ENCODE peak calls at places on chromosomes 2 and 18, in six cellular contexts. One of them, this sample, is unnamed.

GRCh38 chr2:135226961-135227360 is 174.9 kb downstream of the RAB3GAP1 start:
- DNase-seq in fibroblast of the aortic adventitia: peak; percentile 19
- DNase-seq in gastrocnemius medialis: no peak
- DNase-seq in transverse colon: no peak
- DNase-seq in GM23248: peak; percentile 65
- DNase-seq in pancreas: no peak
- DNase-seq in this sample: no peak

GRCh38 chr18:5892772-5893431 is 2.4 kb downstream of the TMEM200C start:
- DNase-seq in fibroblast of the aortic adventitia: no peak
- DNase-seq in gastrocnemius medialis: no peak
- DNase-seq in transverse colon: no peak
- DNase-seq in GM23248: no peak
- DNase-seq in pancreas: no peak
- DNase-seq in this sample: no peak

GRCh38 chr2:39524061-39524460 is 87.0 kb upstream of the MAP4K3 start:
- DNase-seq in fibroblast of the aortic adventitia: peak; percentile 49
- DNase-seq in gastrocnemius medialis: no peak
- DNase-seq in transverse colon: no peak
- DNase-seq in GM23248: peak; percentile 29
- DNase-seq in pancreas: no peak
- DNase-seq in this sample: no peak

GRCh38 chr2:138787053-138787666 is 7.0 kb upstream of the NXPH2 start:
- DNase-seq in fibroblast of the aortic adventitia: peak; percentile 66
- DNase-seq in gastrocnemius medialis: no peak
- DNase-seq in transverse colon: no peak
- DNase-seq in GM23248: peak; percentile 69
- DNase-seq in pancreas: no peak
- DNase-seq in this sample: no peak

GRCh38 chr2:26632624-26633185 is 8.5 kb downstream of the CIB4 start:
- DNase-seq in fibroblast of the aortic adventitia: no peak
- DNase-seq in gastrocnemius medialis: no peak
- DNase-seq in transverse colon: no peak
- DNase-seq in GM23248: no peak
- DNase-seq in pancreas: no peak
- DNase-seq in this sample: no peak

GRCh38 chr2:23271230-23271629 is 113.7 kb upstream of the KLHL29 start:
- DNase-seq in fibroblast of the aortic adventitia: no peak
- DNase-seq in gastrocnemius medialis: no peak
- DNase-seq in transverse colon: no peak
- DNase-seq in GM23248: no peak
- DNase-seq in pancreas: no peak
- DNase-seq in this sample: no peak

GRCh38 chr18:46072959-46073358 is 899 bp upstream of the PSTPIP2 start:
- DNase-seq in fibroblast of the aortic adventitia: no peak
- DNase-seq in gastrocnemius medialis: no peak
- DNase-seq in transverse colon: no peak
- DNase-seq in GM23248: no peak
- DNase-seq in pancreas: no peak
- DNase-seq in this sample: no peak

GRCh38 chr2:142989276-142990204 is 112.1 kb downstream of the KYNU start:
- DNase-seq in fibroblast of the aortic adventitia: peak; percentile 68
- DNase-seq in gastrocnemius medialis: no peak
- DNase-seq in transverse colon: no peak
- DNase-seq in GM23248: peak; percentile 60
- DNase-seq in pancreas: no peak
- DNase-seq in this sample: no peak

GRCh38 chr2:217225596-217225995 is 365.7 kb upstream of the TNP1 start:
- DNase-seq in fibroblast of the aortic adventitia: no peak
- DNase-seq in gastrocnemius medialis: no peak
- DNase-seq in transverse colon: no peak
- DNase-seq in GM23248: no peak
- DNase-seq in pancreas: no peak
- DNase-seq in this sample: no peak

GRCh38 chr2:39127973-39128372 is 7.1 kb upstream of the SOS1 start:
- DNase-seq in fibroblast of the aortic adventitia: peak; percentile 60
- DNase-seq in gastrocnemius medialis: no peak
- DNase-seq in transverse colon: peak; percentile 19
- DNase-seq in GM23248: peak; percentile 67
- DNase-seq in pancreas: no peak
- DNase-seq in this sample: peak; percentile 24

GRCh38 chr18:73908323-73908722 is 239.3 kb downstream of the FBXO15 start:
- DNase-seq in fibroblast of the aortic adventitia: peak; percentile 53
- DNase-seq in gastrocnemius medialis: no peak
- DNase-seq in transverse colon: no peak
- DNase-seq in GM23248: peak; percentile 65
- DNase-seq in pancreas: no peak
- DNase-seq in this sample: no peak

GRCh38 chr2:227325824-227326195 is 759 bp downstream of the MFF start:
- DNase-seq in fibroblast of the aortic adventitia: peak; percentile 55
- DNase-seq in gastrocnemius medialis: no peak
- DNase-seq in transverse colon: peak; percentile 53
- DNase-seq in GM23248: peak; percentile 69
- DNase-seq in pancreas: peak; percentile 20
- DNase-seq in this sample: no peak

GRCh38 chr18:12841070-12841469 is 43.0 kb downstream of the PTPN2 start:
- DNase-seq in fibroblast of the aortic adventitia: no peak
- DNase-seq in gastrocnemius medialis: no peak
- DNase-seq in transverse colon: no peak
- DNase-seq in GM23248: no peak
- DNase-seq in pancreas: no peak
- DNase-seq in this sample: no peak

GRCh38 chr2:44772131-44772530 is 169.4 kb upstream of the SIX3 start:
- DNase-seq in fibroblast of the aortic adventitia: no peak
- DNase-seq in gastrocnemius medialis: no peak
- DNase-seq in transverse colon: no peak
- DNase-seq in GM23248: no peak
- DNase-seq in pancreas: no peak
- DNase-seq in this sample: no peak

GRCh38 chr2:96797066-96797625 is 18.9 kb upstream of the CNNM3 start:
- DNase-seq in fibroblast of the aortic adventitia: no peak
- DNase-seq in gastrocnemius medialis: no peak
- DNase-seq in transverse colon: no peak
- DNase-seq in GM23248: no peak
- DNase-seq in pancreas: no peak
- DNase-seq in this sample: no peak

GRCh38 chr2:239440511-239440959 is 39.7 kb upstream of the HDAC4 start:
- DNase-seq in fibroblast of the aortic adventitia: no peak
- DNase-seq in gastrocnemius medialis: no peak
- DNase-seq in transverse colon: no peak
- DNase-seq in GM23248: peak; percentile 18
- DNase-seq in pancreas: no peak
- DNase-seq in this sample: no peak
- H3K4me3 ChIP-seq in fibroblast of the aortic adventitia: no peak overlapping the region
- H3K4me3 ChIP-seq in gastrocnemius medialis: peak overlapping the region; percentile 9
- H3K4me3 ChIP-seq in transverse colon: no peak overlapping the region
- H3K4me3 ChIP-seq in GM23248: no peak overlapping the region
- H3K4me3 ChIP-seq in pancreas: no peak overlapping the region
- H3K4me3 ChIP-seq in this sample: peak overlapping the region; percentile 59

GRCh38 chr2:186761814-186762213 is 68.0 kb downstream of the FAM171B start:
- DNase-seq in fibroblast of the aortic adventitia: no peak
- DNase-seq in gastrocnemius medialis: no peak
- DNase-seq in transverse colon: no peak
- DNase-seq in GM23248: no peak
- DNase-seq in pancreas: no peak
- DNase-seq in this sample: no peak
- H3K4me3 ChIP-seq in fibroblast of the aortic adventitia: no peak overlapping the region
- H3K4me3 ChIP-seq in gastrocnemius medialis: no peak overlapping the region
- H3K4me3 ChIP-seq in transverse colon: no peak overlapping the region
- H3K4me3 ChIP-seq in GM23248: no peak overlapping the region
- H3K4me3 ChIP-seq in pancreas: no peak overlapping the region
- H3K4me3 ChIP-seq in this sample: no peak overlapping the region

GRCh38 chr2:234292205-234292954 is 204.5 kb downstream of the ARL4C start:
- DNase-seq in fibroblast of the aortic adventitia: peak; percentile 68
- DNase-seq in gastrocnemius medialis: no peak
- DNase-seq in transverse colon: peak; percentile 33
- DNase-seq in GM23248: no peak
- DNase-seq in pancreas: no peak
- DNase-seq in this sample: peak; percentile 69
- H3K4me3 ChIP-seq in fibroblast of the aortic adventitia: no peak overlapping the region
- H3K4me3 ChIP-seq in gastrocnemius medialis: no peak overlapping the region
- H3K4me3 ChIP-seq in transverse colon: no peak overlapping the region
- H3K4me3 ChIP-seq in GM23248: no peak overlapping the region
- H3K4me3 ChIP-seq in pancreas: no peak overlapping the region
- H3K4me3 ChIP-seq in this sample: peak overlapping the region; percentile 22

GRCh38 chr18:48080546-48080945 is 150.1 kb upstream of the SMAD2 start:
- DNase-seq in fibroblast of the aortic adventitia: no peak
- DNase-seq in gastrocnemius medialis: no peak
- DNase-seq in transverse colon: no peak
- DNase-seq in GM23248: no peak
- DNase-seq in pancreas: no peak
- DNase-seq in this sample: no peak
- H3K4me3 ChIP-seq in fibroblast of the aortic adventitia: no peak overlapping the region
- H3K4me3 ChIP-seq in gastrocnemius medialis: no peak overlapping the region
- H3K4me3 ChIP-seq in transverse colon: no peak overlapping the region
- H3K4me3 ChIP-seq in GM23248: no peak overlapping the region
- H3K4me3 ChIP-seq in pancreas: no peak overlapping the region
- H3K4me3 ChIP-seq in this sample: no peak overlapping the region

This sample was measured in CD8-positive, alpha-beta T cell.